ENCODE peak calls at places on chromosomes 1 and 21, in six cellular contexts. F is left ventricle myocardium inferior, U is lower leg skin, D is H9, R is heart left ventricle, B is HFF-Myc. W is an unnamed sample.

GRCh38 chr1:203252678-203253077 is 23.2 kb upstream of the CHIT1 start:
- DNase-seq in F (no peak), U (no peak), D (no peak), R (no peak), B (no peak), W (no peak)

GRCh38 chr1:15885701-15886612 is 38.5 kb downstream of the SPEN start:
- DNase-seq in F (peak; percentile 98), U (peak; percentile 100), D (peak; percentile 91), R (peak; percentile 96), B (peak; percentile 92), W (peak; percentile 33)

GRCh38 chr1:65512967-65513777 is 92.7 kb downstream of the LEPR start:
- DNase-seq in F (no peak), U (no peak), D (no peak), R (no peak), B (no peak), W (no peak)

GRCh38 chr1:183227963-183228649 is 42.0 kb downstream of the LAMC2 start:
- DNase-seq in F (peak; percentile 36), U (peak; percentile 82), D (peak; percentile 81), R (peak; percentile 42), B (no peak), W (peak; percentile 70)

GRCh38 chr1:168833801-168834224 is 104.8 kb upstream of the DPT start:
- DNase-seq in F (no peak), U (no peak), D (no peak), R (no peak), B (no peak), W (no peak)

GRCh38 chr21:45970674-45971486 is 10.7 kb upstream of the COL6A1 start:
- DNase-seq in F (peak; percentile 76), U (peak; percentile 94), D (peak; percentile 81), R (peak; percentile 71), B (no peak), W (peak; percentile 74)

GRCh38 chr1:31479801-31480200 is 66.8 kb downstream of the SERINC2 start:
- DNase-seq in F (no peak), U (no peak), D (no peak), R (no peak), B (no peak), W (no peak)

GRCh38 chr1:58438468-58438867 is 108.1 kb downstream of the OMA1 start:
- DNase-seq in F (no peak), U (no peak), D (no peak), R (no peak), B (no peak), W (no peak)

GRCh38 chr1:164858233-164858632 is 299.2 kb downstream of the PBX1 start:
- DNase-seq in F (no peak), U (no peak), D (no peak), R (peak; percentile 28), B (no peak), W (no peak)

GRCh38 chr1:8875216-8875861 is 3.1 kb downstream of the ENO1 start:
- DNase-seq in F (no peak), U (no peak), D (no peak), R (no peak), B (no peak), W (no peak)

GRCh38 chr1:29849038-29849750 is 612.9 kb downstream of the PTPRU start:
- DNase-seq in F (no peak), U (peak; percentile 60), D (peak; percentile 79), R (no peak), B (peak; percentile 26), W (peak; percentile 46)

GRCh38 chr1:179017383-179018326 is 8.0 kb upstream of the FAM20B start:
- DNase-seq in F (no peak), U (no peak), D (no peak), R (no peak), B (no peak), W (no peak)

GRCh38 chr1:8137406-8138244 is 111.5 kb upstream of the ERRFI1 start:
- DNase-seq in F (no peak), U (no peak), D (no peak), R (peak; percentile 47), B (peak; percentile 79), W (no peak)

GRCh38 chr1:3501856-3502665 is 47.6 kb downstream of the ARHGEF16 start:
- DNase-seq in F (peak; percentile 55), U (peak; percentile 93), D (peak; percentile 90), R (peak; percentile 81), B (no peak), W (peak; percentile 74)

GRCh38 chr1:221913351-221913750 is 171.5 kb upstream of the DUSP10 start:
- DNase-seq in F (no peak), U (no peak), D (no peak), R (no peak), B (no peak), W (no peak)

GRCh38 chr1:41537788-41538351 is 53.4 kb upstream of the EDN2 start:
- DNase-seq in F (peak; percentile 80), U (peak; percentile 86), D (no peak), R (peak; percentile 67), B (peak; percentile 57), W (no peak)

DNA sequence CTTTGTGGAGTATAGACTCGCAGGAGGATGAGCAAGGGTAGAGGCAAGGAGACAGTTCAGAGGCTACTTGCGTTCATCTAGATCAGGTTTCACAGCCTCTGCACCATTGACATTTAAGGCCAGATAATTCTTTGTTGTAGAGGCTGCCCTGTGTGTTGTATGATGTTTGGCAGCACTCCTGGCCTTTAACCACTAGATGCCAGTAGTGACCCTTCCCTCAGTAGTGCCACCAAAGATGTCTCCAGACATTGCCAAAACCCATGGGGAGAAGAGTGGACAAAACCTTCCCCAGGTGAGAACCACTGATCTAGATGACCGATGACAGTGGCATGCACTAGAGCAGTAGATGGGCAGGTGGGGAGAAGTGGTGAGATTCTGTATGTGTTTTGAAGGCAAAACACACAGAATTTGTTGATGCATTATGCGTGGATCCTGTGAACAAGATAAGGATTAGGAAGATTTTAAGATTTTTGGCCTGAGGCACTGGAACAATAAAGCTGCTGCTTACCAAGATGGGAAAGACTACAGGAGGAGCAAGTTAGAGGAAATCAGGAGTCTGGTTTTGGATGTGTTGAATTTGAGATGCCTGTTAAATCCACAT is 9.9 kb upstream of the COG2 start:
- DNase-seq in F (no peak), U (no peak), D (peak; percentile 60), R (no peak), B (no peak), W (no peak)
- TF ChIP-seq CTCF in F (peak; percentile 65), U (no peak), D (peak; percentile 70), R (peak; percentile 37), B (peak; percentile 54), W (peak; percentile 56)

DNA sequence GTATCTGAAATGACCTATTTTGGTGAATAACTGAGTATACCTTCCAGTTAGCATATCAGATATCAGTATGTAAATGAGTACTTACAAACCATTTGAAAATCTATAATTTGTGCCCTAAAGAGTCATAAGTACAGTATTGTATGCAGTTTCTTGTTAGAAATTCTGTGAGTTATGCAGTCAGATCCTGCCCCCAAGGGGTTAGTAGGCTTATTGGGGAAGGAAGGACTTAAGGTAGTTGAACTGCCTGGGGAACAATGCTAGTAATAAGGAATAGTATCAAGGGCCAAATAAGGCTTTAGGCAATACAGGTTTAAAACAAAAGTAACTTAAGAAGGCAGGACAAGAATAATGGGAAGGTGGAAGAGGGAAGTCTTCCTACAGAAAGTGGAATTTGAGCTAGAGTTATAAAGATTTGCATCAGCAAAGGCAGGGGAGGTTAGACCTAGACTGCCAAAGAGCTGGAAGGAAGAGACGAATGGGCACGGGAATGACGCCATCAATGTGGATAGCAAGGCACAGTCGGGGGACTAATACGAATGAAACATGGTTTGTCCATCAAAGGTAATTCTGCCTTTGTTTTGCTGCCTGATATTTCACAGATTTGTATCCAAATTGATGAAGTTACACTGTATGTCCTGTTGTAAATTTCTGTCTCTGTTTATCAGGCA is 182.9 kb upstream of the DPYD start:
- DNase-seq in F (no peak), U (no peak), D (no peak), R (no peak), B (no peak), W (no peak)
- TF ChIP-seq CTCF in F (no peak), U (no peak), D (peak; percentile 29), R (no peak), B (peak; percentile 18), W (no peak)

GRCh38 chr21:39037807-39038405 is 145.3 kb downstream of the PSMG1 start:
- DNase-seq in F (no peak), U (no peak), D (peak; percentile 74), R (no peak), B (no peak), W (no peak)
- TF ChIP-seq CTCF in F (no peak), U (no peak), D (peak; percentile 72), R (no peak), B (peak; percentile 23), W (no peak)

DNA sequence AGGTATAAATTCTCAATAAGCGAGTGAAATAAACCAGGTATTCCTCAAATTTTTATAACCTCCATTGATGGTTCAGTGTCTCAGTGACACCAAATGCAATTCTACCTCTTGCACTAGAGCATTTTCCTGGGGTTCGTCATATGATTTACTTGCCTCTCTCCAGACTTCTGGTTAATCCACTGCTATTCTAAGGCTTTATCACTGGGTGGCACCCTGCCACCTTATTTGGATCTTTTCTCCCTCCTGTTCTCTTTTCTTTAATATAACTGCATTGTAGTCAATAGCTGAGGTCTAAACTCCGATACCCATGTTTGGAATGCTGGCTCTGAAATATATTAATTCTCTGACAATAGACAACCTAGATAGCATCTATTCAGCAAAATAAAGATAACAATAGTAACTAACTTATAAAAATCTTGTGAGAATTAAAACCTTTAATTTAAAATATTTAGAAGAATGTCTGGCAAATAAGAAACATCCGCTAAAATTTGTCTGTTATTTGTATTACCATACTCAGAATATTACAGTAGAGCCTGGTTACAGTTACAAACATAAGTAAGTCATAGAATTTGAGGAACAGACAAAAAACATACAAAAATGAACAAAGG is 436.4 kb downstream of the PLA2G4A start:
- DNase-seq in F (no peak), U (no peak), D (peak; percentile 49), R (no peak), B (no peak), W (no peak)
- TF ChIP-seq CTCF in F (no peak), U (no peak), D (peak; percentile 81), R (peak; percentile 29), B (peak; percentile 11), W (peak; percentile 33)